ENCODE peak calls at places on chromosomes 3 and 15, in ten cellular contexts. N is A549, K is uterus, H is adrenal gland, Y is stomach, G is lower leg skin, U is GM12891, C is esophagus squamous epithelium, E is breast epithelium, Q is body of pancreas. L is an unnamed sample.

GRCh38 chr3:117444175-117444574 is 734.6 kb downstream of the TUSC7 start:
- DNase-seq in G (no peak), K (no peak), H (no peak), N (no peak), Q (no peak), Y (no peak), U (no peak), C (no peak), E (no peak), L (no peak)

GRCh38 chr15:78083186-78083585 is 5.7 kb upstream of the TBC1D2B start:
- DNase-seq in C (no peak), Y (no peak), H (no peak), U (no peak), E (no peak), K (no peak), Q (no peak), N (no peak), G (no peak), L (no peak)

GRCh38 chr3:124770341-124771082 is 40.3 kb downstream of the UMPS start:
- DNase-seq in E (no peak), C (no peak), Q (peak), U (no peak), K (peak), Y (no peak), N (no peak), H (no peak), G (no peak), L (no peak)

GRCh38 chr3:134364936-134365765 is 9.1 kb downstream of the AMOTL2 start:
- DNase-seq in Q (no peak), Y (no peak), K (no peak), N (no peak), C (no peak), G (peak), E (no peak), U (no peak), H (peak), L (no peak)

GRCh38 chr3:88809993-88810392 is 297.4 kb upstream of the EPHA3 start:
- DNase-seq in C (no peak), U (no peak), Q (no peak), H (no peak), E (no peak), N (no peak), G (no peak), K (no peak), Y (no peak), L (no peak)

GRCh38 chr3:40620151-40620550 is 95.4 kb downstream of the ZNF621 start:
- DNase-seq in N (no peak), H (no peak), Q (no peak), G (no peak), Y (no peak), U (no peak), C (no peak), E (peak), K (no peak), L (no peak)

GRCh38 chr3:126542340-126543241 is 16.1 kb downstream of the C3orf22 start:
- DNase-seq in Q (peak), Y (peak), E (no peak), H (peak), U (no peak), G (peak), C (no peak), K (peak), N (no peak), L (no peak)

GRCh38 chr3:193968575-193968974 is 167.4 kb upstream of the HES1 start:
- DNase-seq in U (no peak), N (no peak), Q (no peak), H (no peak), G (no peak), K (no peak), E (no peak), C (no peak), Y (no peak), L (no peak)

GRCh38 chr15:73954188-73955145 is 28.2 kb downstream of the LOXL1 start:
- DNase-seq in N (no peak), Y (no peak), C (no peak), H (no peak), Q (no peak), K (no peak), U (no peak), E (no peak), G (no peak), L (no peak)

GRCh38 chr3:58998476-58999117 is 51.2 kb downstream of the CFAP20DC start:
- DNase-seq in G (no peak), E (no peak), Y (no peak), U (no peak), H (peak), C (no peak), K (no peak), Q (no peak), N (peak), L (peak)

GRCh38 chr3:161349529-161350278 is 21.6 kb downstream of the SPTSSB start:
- DNase-seq in K (no peak), C (no peak), G (no peak), N (peak), U (no peak), H (peak), Y (no peak), E (peak), Q (no peak), L (no peak)

GRCh38 chr15:80059786-80060489 is 462 bp downstream of the ZFAND6 start:
- DNase-seq in Q (peak), Y (peak), E (peak), U (peak), C (no peak), N (peak), H (peak), G (no peak), K (no peak), L (peak)

GRCh38 chr15:73994912-73995622 is 551 bp downstream of the PML start:
- DNase-seq in C (no peak), H (no peak), G (peak), Q (no peak), Y (no peak), N (no peak), U (no peak), K (peak), E (peak), L (no peak)

GRCh38 chr3:114829786-114830185 is 317.3 kb downstream of the ZBTB20 start:
- DNase-seq in G (no peak), E (no peak), Y (no peak), U (no peak), H (no peak), Q (no peak), K (no peak), N (no peak), C (no peak), L (no peak)

GRCh38 chr3:30372837-30373236 is 233.6 kb upstream of the TGFBR2 start:
- DNase-seq in E (no peak), C (no peak), N (no peak), G (no peak), Q (no peak), U (no peak), Y (no peak), K (no peak), H (no peak), L (no peak)

GRCh38 chr3:85270488-85270887 is 311.7 kb downstream of the CADM2 start:
- DNase-seq in U (no peak), E (no peak), K (no peak), Y (no peak), G (no peak), Q (no peak), H (no peak), C (no peak), N (no peak), L (no peak)

GRCh38 chr3:50164056-50164455 is 8.9 kb downstream of the SEMA3F start:
- DNase-seq in Y (peak), K (peak), C (no peak), Q (peak), N (peak), G (peak), H (peak), U (no peak), E (peak), L (peak)

GRCh38 chr3:4474683-4475490 is 7.8 kb upstream of the SUMF1 start:
- DNase-seq in E (no peak), Q (peak), K (no peak), N (no peak), G (no peak), H (peak), Y (no peak), U (no peak), C (peak), L (peak)

GRCh38 chr3:124879395-124879723 is 7.8 kb downstream of the ITGB5 start:
- DNase-seq in K (no peak), E (no peak), Q (no peak), H (no peak), G (no peak), N (no peak), U (no peak), C (no peak), Y (no peak), L (no peak)

GRCh38 chr3:15292765-15293522 is 39.4 kb downstream of the SH3BP5 start:
- DNase-seq in N (no peak), Y (no peak), K (peak), E (no peak), U (no peak), G (no peak), Q (peak), C (no peak), H (peak), L (no peak)

GRCh38 chr3:121529308-121529707 is 16.5 kb downstream of the POLQ start:
- DNase-seq in Q (no peak), N (peak), K (no peak), E (no peak), Y (no peak), H (no peak), G (no peak), U (no peak), C (no peak), L (no peak)

GRCh38 chr3:184133840-184134745 is 1.1 kb upstream of the EIF2B5 start:
- DNase-seq in E (peak), H (peak), U (no peak), Q (peak), Y (peak), K (peak), G (peak), N (peak), C (peak), L (peak)

GRCh38 chr3:58899159-58899952 is 150.5 kb downstream of the CFAP20DC start:
- DNase-seq in H (peak), Y (no peak), E (peak), U (no peak), K (peak), N (no peak), Q (peak), C (no peak), G (peak), L (no peak)

GRCh38 chr3:132469326-132469725 is 52.0 kb downstream of the DNAJC13 start:
- DNase-seq in C (no peak), K (no peak), Q (no peak), U (no peak), N (no peak), Y (no peak), H (no peak), E (no peak), G (no peak), L (no peak)

GRCh38 chr3:17320266-17320665 is 422.2 kb downstream of the TBC1D5 start:
- DNase-seq in Y (no peak), N (no peak), C (no peak), U (no peak), K (no peak), G (no peak), E (no peak), H (no peak), Q (no peak), L (no peak)

GRCh38 chr3:189488241-189488767 is 142.9 kb upstream of the TP63 start:
- DNase-seq in U (no peak), N (no peak), C (no peak), Y (no peak), H (no peak), Q (no peak), G (no peak), K (no peak), E (no peak), L (peak)

GRCh38 chr15:76107169-76107568 is 47.4 kb downstream of the TMEM266 start:
- DNase-seq in G (no peak), E (no peak), Q (no peak), C (no peak), N (no peak), K (no peak), H (no peak), U (no peak), Y (no peak), L (no peak)

GRCh38 chr3:119170821-119171220 is 2.6 kb upstream of the UPK1B start:
- DNase-seq in H (no peak), N (no peak), E (no peak), G (no peak), C (no peak), U (no peak), Q (no peak), Y (no peak), K (no peak), L (no peak)

GRCh38 chr15:72907733-72908132 is 124.2 kb upstream of the ADPGK start:
- DNase-seq in N (no peak), U (no peak), C (no peak), E (no peak), Y (no peak), H (no peak), K (no peak), Q (peak), G (no peak), L (no peak)

GRCh38 chr3:172461530-172462138 is 13.4 kb upstream of the GHSR start:
- DNase-seq in K (no peak), U (peak), G (no peak), C (no peak), Y (no peak), N (peak), E (no peak), H (no peak), Q (no peak), L (no peak)

GRCh38 chr3:41989518-41989917 is 27.6 kb upstream of the ULK4 start:
- DNase-seq in G (no peak), H (no peak), N (no peak), Y (no peak), C (no peak), E (no peak), Q (no peak), U (no peak), K (no peak), L (no peak)

GRCh38 chr3:66483006-66483928 is 17.6 kb downstream of the LRIG1 start:
- DNase-seq in H (no peak), G (peak), C (no peak), Y (peak), N (no peak), Q (peak), E (no peak), K (peak), U (no peak), L (no peak)

GRCh38 chr3:189458536-189458935 is 172.7 kb upstream of the TP63 start:
- DNase-seq in E (peak), K (no peak), C (no peak), Y (peak), Q (no peak), G (no peak), N (no peak), U (no peak), H (peak), L (no peak)

GRCh38 chr3:45639044-45639392 is 44.5 kb downstream of the LIMD1 start:
- DNase-seq in Y (no peak), C (no peak), U (no peak), E (no peak), G (no peak), N (no peak), K (no peak), Q (peak), H (no peak), L (no peak)

GRCh38 chr3:65545429-65545828 is 493.3 kb downstream of the MAGI1 start:
- DNase-seq in E (no peak), U (no peak), G (no peak), H (no peak), K (no peak), N (no peak), Y (no peak), Q (no peak), C (no peak), L (peak)

GRCh38 chr15:25251700-25252390 is 187.0 kb downstream of the UBE3A start:
- DNase-seq in N (no peak), G (peak), Y (peak), K (no peak), C (no peak), Q (peak), E (peak), H (no peak), U (no peak), L (no peak)

GRCh38 chr15:57599299-57599810 is 7.7 kb downstream of the MYZAP start:
- DNase-seq in E (no peak), Q (no peak), Y (no peak), K (no peak), U (no peak), H (no peak), N (no peak), G (no peak), C (no peak), L (no peak)
- TF ChIP-seq POLR2A in E (no peak), Q (no peak), Y (no peak), K (no peak), U (no peak), H (no peak), N (no peak), G (no peak), C (no peak), L (no peak)

GRCh38 chr15:62824111-62824737 is 218.3 kb upstream of the TPM1 start:
- DNase-seq in G (no peak), N (no peak), E (no peak), Y (no peak), K (no peak), H (no peak), U (no peak), Q (no peak), C (no peak), L (peak)

GRCh38 chr15:62822228-62822627 is 220.3 kb upstream of the TPM1 start:
- DNase-seq in Y (peak), C (no peak), G (no peak), E (no peak), Q (no peak), H (no peak), U (no peak), K (no peak), N (no peak), L (no peak)

GRCh38 chr15:62818691-62819090 is 223.9 kb upstream of the TPM1 start:
- DNase-seq in C (no peak), H (no peak), G (no peak), U (no peak), K (no peak), E (no peak), Q (no peak), Y (no peak), N (no peak), L (no peak)

GRCh38 chr15:62816342-62817059 is 226.0 kb upstream of the TPM1 start:
- DNase-seq in E (no peak), U (no peak), Q (no peak), Y (no peak), N (no peak), G (no peak), K (no peak), H (no peak), C (no peak), L (no peak)

DNA sequence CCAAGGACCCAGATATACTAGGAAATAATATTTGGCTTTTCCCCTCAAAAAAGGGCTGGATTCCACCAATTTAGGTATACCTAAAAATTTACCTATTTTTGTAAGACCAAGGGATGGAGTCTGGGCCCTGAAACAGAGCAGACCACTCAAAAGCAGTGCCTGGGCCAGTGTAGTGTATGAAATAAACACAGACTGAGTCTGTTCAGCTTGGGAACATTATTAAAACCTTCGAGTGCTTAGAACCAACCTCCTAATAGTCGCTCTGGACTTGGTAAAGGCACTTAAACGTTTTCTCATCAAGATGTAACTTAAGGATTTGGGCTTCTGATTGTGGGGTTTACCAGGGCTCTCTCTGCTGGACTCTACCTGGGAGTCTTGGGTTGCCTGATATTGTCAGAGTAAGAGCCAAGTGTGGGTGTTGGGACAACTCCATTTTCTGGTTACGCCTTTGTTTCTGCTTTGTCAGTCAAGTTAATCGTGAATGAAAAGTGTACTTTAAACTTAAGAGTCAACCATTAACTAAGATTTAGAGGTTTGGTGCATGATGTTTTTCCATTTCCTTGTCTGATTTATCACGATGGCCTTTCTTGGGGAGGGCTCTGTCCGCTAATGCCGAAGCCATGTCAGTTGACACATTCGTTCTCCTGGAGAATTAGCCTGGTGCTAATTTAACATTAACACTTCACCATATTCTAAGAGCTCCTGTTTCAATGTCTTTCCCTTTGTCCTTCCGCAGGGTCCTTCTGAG is 221.0 kb upstream of the TPM1 start:
- DNase-seq in C (no peak), U (no peak), K (no peak), H (no peak), E (no peak), Y (peak), Q (peak), G (no peak), N (peak), L (no peak)
- TF ChIP-seq POLR2A in C (no peak), U (no peak), K (no peak), H (no peak), E (no peak), Y (no peak), Q (peak), G (no peak), N (no peak), L (no peak)

DNA sequence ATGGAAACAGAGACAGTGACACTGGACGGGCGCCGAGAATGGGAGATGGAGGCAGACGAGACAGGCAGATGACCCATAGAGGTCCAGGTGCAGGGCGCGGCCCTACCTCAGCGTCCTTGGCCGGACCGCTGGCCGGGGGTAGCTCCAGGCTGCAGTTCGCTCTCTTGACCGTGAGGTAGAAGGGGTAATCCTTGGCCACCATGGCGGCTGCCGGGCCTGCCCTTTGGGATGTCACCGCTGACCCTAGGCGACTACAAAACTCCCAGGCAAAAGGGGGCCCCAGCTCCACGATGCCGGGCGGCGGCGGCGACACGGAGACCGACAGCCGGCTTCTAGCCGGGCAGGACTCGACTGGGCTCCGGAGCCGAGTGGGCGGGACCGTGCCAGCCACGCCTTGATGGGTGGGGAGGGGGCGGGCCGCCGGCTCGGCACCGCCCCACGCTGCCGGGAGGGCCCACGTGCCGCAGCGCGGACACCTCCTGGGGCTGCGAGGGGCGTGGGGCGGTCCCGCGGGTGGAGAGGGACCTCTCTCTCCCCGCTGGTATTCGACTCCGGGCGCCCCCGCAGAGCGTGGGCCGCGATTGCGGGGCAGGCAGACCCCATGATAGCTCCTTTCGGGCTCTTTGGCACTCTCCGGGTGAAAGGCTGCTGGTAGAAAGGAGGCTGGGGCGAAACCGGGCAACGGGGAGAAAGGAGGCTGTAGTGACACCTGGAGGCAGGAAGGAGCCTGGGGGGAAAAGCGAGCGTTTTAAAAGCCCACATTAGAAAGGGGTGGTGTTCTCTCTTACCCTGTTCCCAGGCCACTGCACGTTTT is at the start of gene ARHGEF3:
- DNase-seq in N (peak), E (peak), G (peak), K (peak), C (no peak), U (peak), Q (peak), H (peak), Y (peak), L (peak)
- TF ChIP-seq POLR2A in N (peak), E (peak), G (no peak), K (peak), C (no peak), U (peak), Q (peak), H (peak), Y (no peak), L (peak)

DNA sequence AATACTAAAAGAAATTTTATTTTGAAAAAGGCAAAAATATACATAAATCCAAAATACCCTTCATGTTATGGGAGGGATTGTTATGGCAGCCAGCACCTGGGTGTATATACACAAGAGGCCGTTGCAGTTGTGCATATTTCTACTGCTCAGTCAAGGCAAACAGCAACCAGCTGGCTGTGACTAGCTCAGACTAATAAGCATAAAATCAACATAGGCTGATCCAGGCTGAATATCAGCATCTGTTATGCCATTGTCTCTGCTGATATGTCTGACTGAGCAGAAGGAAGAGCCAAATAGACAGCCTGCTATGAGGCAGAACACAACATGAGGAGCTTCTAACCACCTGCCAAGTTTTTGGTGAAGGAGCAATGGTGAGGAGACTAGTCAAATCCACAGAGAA is 457.5 kb upstream of the ALCAM start:
- DNase-seq in U (no peak), Q (no peak), K (no peak), N (no peak), G (no peak), Y (no peak), C (no peak), H (no peak), E (no peak), L (no peak)
- TF ChIP-seq POLR2A in U (no peak), Q (no peak), K (no peak), N (no peak), G (no peak), Y (no peak), C (no peak), H (no peak), E (no peak), L (no peak)

GRCh38 chr3:160134964-160135363 is 90.3 kb upstream of the C3orf80 start:
- DNase-seq in U (no peak), C (no peak), K (no peak), H (no peak), N (no peak), E (no peak), Q (no peak), Y (no peak), G (no peak), L (no peak)
- TF ChIP-seq POLR2A in U (no peak), C (no peak), K (no peak), H (no peak), N (no peak), E (no peak), Q (no peak), Y (no peak), G (no peak), L (no peak)

GRCh38 chr3:186826978-186827857 is 15.3 kb upstream of the ADIPOQ start:
- DNase-seq in C (no peak), U (peak), E (peak), G (peak), N (peak), K (peak), Y (peak), Q (peak), H (peak), L (peak)
- TF ChIP-seq POLR2A in C (no peak), U (no peak), E (no peak), G (no peak), N (peak), K (peak), Y (no peak), Q (peak), H (peak), L (peak)